ENCODE peak calls at places on chromosomes 7 and 10, in four cellular contexts. U is HepG2, M is HCT116, A is K562. B is an unnamed sample.

GRCh38 chr10:3525832-3526449 is 259.1 kb downstream of the KLF6 start:
- DNase-seq in M (peak; percentile 76), U (peak; percentile 13), A (peak; percentile 39), B (no peak)

GRCh38 chr10:120715214-120715613 is 135.9 kb upstream of the WDR11 start:
- DNase-seq in A (no peak), U (no peak), M (no peak), B (no peak)

GRCh38 chr7:77542895-77543294 is 5.8 kb downstream of the PTPN12 start:
- DNase-seq in M (no peak), U (no peak), A (no peak), B (no peak)

GRCh38 chr10:77837248-77837924 is 89.2 kb downstream of the DLG5 start:
- DNase-seq in A (peak; percentile 62), U (no peak), M (no peak), B (peak; percentile 68)

GRCh38 chr7:138015096-138015495 is 13.2 kb upstream of the CREB3L2 start:
- DNase-seq in A (no peak), U (no peak), M (no peak), B (no peak)

GRCh38 chr10:59708816-59709471 is 706 bp downstream of the SLC16A9 start:
- DNase-seq in A (peak; percentile 23), U (no peak), M (no peak), B (no peak)

GRCh38 chr10:104349623-104350142 is 4.0 kb upstream of the CFAP58 start:
- DNase-seq in U (peak; percentile 79), A (no peak), M (no peak), B (peak; percentile 78)

GRCh38 chr10:100307716-100308115 is 21.2 kb upstream of the BLOC1S2 start:
- DNase-seq in A (no peak), M (no peak), U (no peak), B (no peak)

GRCh38 chr10:24196426-24197039 is 12.4 kb upstream of the KIAA1217 start:
- DNase-seq in U (peak; percentile 74), M (peak; percentile 60), A (peak; percentile 73), B (no peak)

GRCh38 chr7:47329320-47329926 is 252.5 kb downstream of the TNS3 start:
- DNase-seq in M (no peak), U (no peak), A (no peak), B (no peak)

GRCh38 chr7:27586825-27587224 is 75.9 kb downstream of the HIBADH start:
- DNase-seq in U (no peak), A (no peak), M (no peak), B (peak; percentile 53)

GRCh38 chr7:141754939-141755338 is 9.0 kb upstream of the TAS2R3 start:
- DNase-seq in M (no peak), A (peak; percentile 63), U (peak; percentile 46), B (no peak)

GRCh38 chr7:134710511-134710853 is 63.8 kb downstream of the BPGM start:
- DNase-seq in A (no peak), M (no peak), U (no peak), B (no peak)

GRCh38 chr7:2360791-2361190 is 6.2 kb downstream of the EIF3B start:
- DNase-seq in U (no peak), M (no peak), A (no peak), B (no peak)

GRCh38 chr10:70602665-70603438 is at the start of gene PRF1:
- DNase-seq in A (peak; percentile 58), U (peak; percentile 12), M (no peak), B (no peak)

GRCh38 chr7:43568529-43568928 is 14.4 kb upstream of the STK17A start:
- DNase-seq in M (no peak), A (no peak), U (no peak), B (no peak)

GRCh38 chr10:31102421-31102820 is 70.8 kb upstream of the ZNF438 start:
- DNase-seq in U (no peak), A (no peak), M (no peak), B (no peak)

GRCh38 chr10:80187060-80187459 is 18.3 kb downstream of the ANXA11 start:
- DNase-seq in M (no peak), U (no peak), A (no peak), B (no peak)

GRCh38 chr7:47039089-47039648 is 542.7 kb downstream of the TNS3 start:
- DNase-seq in U (no peak), M (no peak), A (no peak), B (no peak)

GRCh38 chr10:129642427-129642826 is 175.4 kb downstream of the MGMT start:
- DNase-seq in U (peak; percentile 91), A (no peak), M (peak; percentile 10), B (no peak)
- TF ChIP-seq ZBTB33 in U (no peak), A (no peak), M (no peak), B (no peak)

DNA sequence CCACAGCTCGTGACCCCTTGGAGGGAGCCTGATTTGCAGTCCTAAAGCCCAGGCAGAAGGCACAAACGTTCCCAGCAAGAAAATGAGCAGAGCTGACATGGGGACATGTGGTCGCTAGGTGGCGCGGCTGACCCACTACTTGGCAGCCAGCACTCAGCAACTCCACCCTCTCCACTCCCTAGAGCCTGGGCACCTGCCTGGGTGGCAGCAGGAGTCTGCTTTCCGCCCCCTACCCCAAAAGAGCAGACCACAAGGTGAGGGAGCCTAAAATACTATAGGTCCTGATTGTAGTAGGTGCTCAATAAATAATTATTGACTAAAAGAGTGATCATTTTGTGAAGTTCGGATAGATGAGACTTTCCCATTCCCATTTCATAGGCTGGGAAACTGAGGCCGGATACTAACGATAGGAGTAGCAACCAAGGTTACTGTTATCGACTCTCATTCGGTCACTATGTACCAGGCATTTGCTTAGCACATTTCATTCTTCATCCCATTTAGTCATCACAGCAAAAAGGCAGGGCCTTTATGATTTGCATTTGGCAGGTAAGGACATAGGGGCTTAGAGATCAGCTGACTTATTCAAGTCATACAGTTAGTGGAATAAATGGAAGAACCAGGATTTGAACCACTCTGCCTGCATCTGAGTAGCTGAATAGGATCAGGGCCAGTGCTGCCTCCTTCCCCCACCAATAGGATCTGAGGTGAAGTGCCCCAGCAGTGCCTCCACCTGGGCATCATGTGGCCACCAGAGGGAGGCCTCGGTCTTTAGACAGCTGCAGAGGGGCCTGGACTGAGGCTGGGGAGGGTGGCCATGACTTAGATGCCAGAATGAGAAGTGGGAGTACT is 57.3 kb downstream of the NEUROG3 start:
- DNase-seq in U (peak; percentile 47), M (peak; percentile 47), A (peak; percentile 87), B (peak; percentile 16)
- TF ChIP-seq ZNF274 in U (no peak), M (no peak), A (no peak), B (no peak)

GRCh38 chr7:20288036-20288435 is 42.7 kb upstream of the ITGB8 start:
- DNase-seq in A (no peak), M (no peak), U (no peak), B (no peak)
- TF ChIP-seq ZBTB33 in A (no peak), M (no peak), U (no peak), B (no peak)

DNA sequence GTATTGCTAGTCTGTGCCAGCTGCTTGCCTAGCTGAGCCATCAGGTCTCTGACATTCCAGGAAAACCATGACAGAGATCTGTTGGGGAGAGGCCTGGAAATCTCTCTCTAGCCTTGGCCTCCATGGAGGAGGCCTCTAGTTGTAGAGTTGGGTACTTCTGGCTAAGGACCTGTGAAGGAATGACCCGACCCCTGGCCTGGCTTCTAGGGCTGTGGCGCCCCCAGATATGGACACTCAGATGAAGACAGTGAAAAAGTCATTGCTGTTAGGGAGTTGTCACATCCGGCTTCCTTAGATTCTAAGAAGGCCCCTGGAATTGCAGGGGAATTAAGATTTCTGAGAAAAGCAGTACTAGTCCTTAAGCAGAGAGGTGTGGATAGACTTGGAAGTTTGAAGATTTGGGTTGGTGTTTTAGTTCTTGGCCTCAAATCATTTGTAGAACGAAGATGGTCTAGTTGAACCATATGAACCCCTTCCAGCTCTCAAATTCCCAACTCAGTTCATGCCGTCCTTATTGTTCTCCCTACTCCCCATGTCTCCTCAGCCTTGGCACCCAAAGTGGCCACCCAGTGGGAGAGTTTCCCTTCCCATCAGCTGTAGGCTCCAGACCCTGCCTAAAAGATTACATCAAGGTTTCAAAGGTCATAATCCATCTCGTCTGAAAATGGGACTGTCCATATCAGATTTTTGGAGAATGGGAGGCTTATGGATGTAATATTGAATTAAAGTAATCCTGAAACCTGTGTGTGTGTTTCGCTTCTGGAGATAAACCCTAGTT is 7.0 kb downstream of the HHEX start:
- DNase-seq in U (peak; percentile 62), M (no peak), A (peak; percentile 25), B (no peak)
- TF ChIP-seq ZNF274 in U (no peak), M (no peak), A (no peak), B (no peak)

GRCh38 chr7:98357751-98358161 is 43.1 kb downstream of the BAIAP2L1 start:
- DNase-seq in U (peak; percentile 72), A (no peak), M (no peak), B (no peak)
- TF ChIP-seq ZBTB33 in U (peak; percentile 81), A (peak; percentile 32), M (no peak), B (no peak)

B was measured in GM12878.